ENCODE peak calls at places on chromosomes 11 and 22, in four cellular contexts. R is HuH-7; B is T-cell; K is stimulated activated CD4-positive, alpha-beta T cell treated with anti-CD3 and anti-CD28 coated beads, Interleukin-1b, Interleukin-23, amount 100 ng/mL, for 1 hour. I is an unnamed sample.

GRCh38 chr11:57301711-57302423 is 22.9 kb downstream of the TNKS1BP1 start:
- DNase-seq in R (no peak), B (no peak), K (no peak), I (no peak)

GRCh38 chr11:16611395-16612233 is 126.8 kb upstream of the C11orf58 start:
- DNase-seq in R (peak; percentile 69), B (no peak), K (no peak), I (no peak)

GRCh38 chr11:69644071-69644961 is 3.4 kb downstream of the CCND1 start:
- DNase-seq in R (no peak), B (no peak), K (no peak), I (peak; percentile 79)

GRCh38 chr11:66326261-66327111 is 9.6 kb upstream of the CD248 start:
- DNase-seq in R (no peak), B (peak; percentile 43), K (no peak), I (no peak)

GRCh38 chr11:131665344-131665968 is 295.0 kb downstream of the NTM start:
- DNase-seq in R (no peak), B (no peak), K (no peak), I (no peak)

GRCh38 chr11:69726019-69726418 is 22.2 kb upstream of the FGF19 start:
- DNase-seq in R (no peak), B (no peak), K (no peak), I (no peak)

GRCh38 chr22:24518774-24519485 is 23.8 kb downstream of the UPB1 start:
- DNase-seq in R (no peak), B (no peak), K (no peak), I (no peak)

GRCh38 chr11:129593098-129593497 is 217.4 kb downstream of the BARX2 start:
- DNase-seq in R (no peak), B (no peak), K (no peak), I (no peak)

GRCh38 chr22:45916515-45916914 is 60.4 kb downstream of the WNT7B start:
- DNase-seq in R (no peak), B (no peak), K (no peak), I (no peak)

GRCh38 chr11:65505434-65506315 is 6.8 kb downstream of the MALAT1 start:
- DNase-seq in R (no peak), B (no peak), K (no peak), I (no peak)

GRCh38 chr22:22060200-22061084 is 77.9 kb upstream of the TOP3B start:
- DNase-seq in R (peak; percentile 73), B (peak; percentile 21), K (no peak), I (peak; percentile 44)

GRCh38 chr22:40055143-40055926 is 60.6 kb downstream of the FAM83F start:
- DNase-seq in R (no peak), B (no peak), K (no peak), I (no peak)

GRCh38 chr11:12288212-12288933 is 89.0 kb upstream of the PARVA start:
- DNase-seq in R (peak; percentile 81), B (peak; percentile 38), K (no peak), I (peak; percentile 90)

GRCh38 chr11:128058580-128059208 is 528.7 kb downstream of the ETS1 start:
- DNase-seq in R (no peak), B (no peak), K (no peak), I (no peak)

GRCh38 chr11:86205415-86206268 is 38.9 kb upstream of the EED start:
- DNase-seq in R (no peak), B (no peak), K (no peak), I (no peak)

GRCh38 chr11:404551-405264 is 10.1 kb downstream of the SIGIRR start:
- DNase-seq in R (no peak), B (no peak), K (no peak), I (no peak)